ENCODE peak calls at places on chromosomes 13 and 19, in ten cellular contexts. K is right atrium auricular region, F is mesendoderm, G is fibroblast of lung, A is A549, I is testis, O is neural progenitor cell, S is adrenal gland, U is astrocyte, Y is lung. R is an unnamed sample.

GRCh38 chr13:97946951-97947588 is 6.4 kb upstream of the IPO5 start:
- DNase-seq in K (no peak), F (no peak), G (peak; percentile 89), A (peak; percentile 34), I (no peak), O (no peak), S (no peak), U (peak; percentile 92), Y (no peak), R (no peak)

GRCh38 chr13:25292301-25292700 is 5.0 kb upstream of the MTMR6 start:
- DNase-seq in K (no peak), F (peak; percentile 48), G (peak; percentile 27), A (no peak), I (no peak), O (no peak), S (peak; percentile 43), U (peak; percentile 18), Y (no peak), R (peak; percentile 43)

GRCh38 chr13:96581741-96582140 is 412.5 kb downstream of the OXGR1 start:
- DNase-seq in K (no peak), F (no peak), G (no peak), A (no peak), I (no peak), O (no peak), S (no peak), U (no peak), Y (no peak), R (no peak)

GRCh38 chr13:67355791-67356190 is 125.7 kb upstream of the PCDH9 start:
- DNase-seq in K (no peak), F (no peak), G (no peak), A (no peak), I (no peak), O (no peak), S (no peak), U (no peak), Y (no peak), R (no peak)

GRCh38 chr19:19122902-19123301 is 15.4 kb downstream of the TMEM161A start:
- DNase-seq in K (no peak), F (no peak), G (no peak), A (no peak), I (no peak), O (no peak), S (no peak), U (no peak), Y (no peak), R (no peak)

GRCh38 chr19:55308281-55308680 is 16.9 kb downstream of the TMEM150B start:
- DNase-seq in K (no peak), F (no peak), G (no peak), A (no peak), I (no peak), O (no peak), S (no peak), U (no peak), Y (no peak), R (no peak)

GRCh38 chr19:30358319-30358718 is 13.9 kb upstream of the ZNF536 start:
- DNase-seq in K (no peak), F (no peak), G (no peak), A (no peak), I (no peak), O (no peak), S (no peak), U (no peak), Y (no peak), R (no peak)

GRCh38 chr13:33351324-33351723 is 65.8 kb upstream of the STARD13 start:
- DNase-seq in K (no peak), F (no peak), G (peak; percentile 50), A (no peak), I (no peak), O (no peak), S (no peak), U (peak; percentile 55), Y (no peak), R (no peak)

GRCh38 chr19:1161716-1162115 is 12.4 kb downstream of the SBNO2 start:
- DNase-seq in K (no peak), F (no peak), G (no peak), A (peak; percentile 54), I (no peak), O (no peak), S (peak; percentile 92), U (no peak), Y (no peak), R (no peak)

GRCh38 chr19:49579193-49579592 is 1.2 kb downstream of the NOSIP start:
- DNase-seq in K (no peak), F (no peak), G (no peak), A (no peak), I (no peak), O (no peak), S (no peak), U (no peak), Y (no peak), R (no peak)

DNA sequence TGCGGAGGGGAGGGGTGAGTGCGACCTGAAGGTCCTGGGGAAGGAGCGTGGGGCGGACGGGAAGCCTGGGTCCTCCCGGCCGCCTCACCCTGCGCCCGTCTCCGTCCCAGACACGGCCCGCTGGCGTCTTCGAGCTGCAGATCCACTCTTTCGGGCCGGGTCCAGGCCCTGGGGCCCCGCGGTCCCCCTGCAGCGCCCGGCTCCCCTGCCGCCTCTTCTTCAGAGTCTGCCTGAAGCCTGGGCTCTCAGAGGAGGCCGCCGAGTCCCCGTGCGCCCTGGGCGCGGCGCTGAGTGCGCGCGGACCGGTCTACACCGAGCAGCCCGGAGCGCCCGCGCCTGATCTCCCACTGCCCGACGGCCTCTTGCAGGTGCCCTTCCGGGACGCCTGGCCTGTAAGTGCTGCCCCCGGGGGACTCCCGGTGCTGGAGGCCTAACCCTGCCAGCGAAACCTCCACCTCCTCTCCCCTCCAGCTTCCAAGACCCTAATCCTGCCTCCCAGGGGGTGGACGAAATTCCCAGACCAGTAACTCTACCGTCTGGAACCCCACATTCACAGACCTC is 415 bp downstream of the DLL3 start:
- DNase-seq in K (no peak), F (peak; percentile 35), G (no peak), A (no peak), I (no peak), O (peak; percentile 62), S (no peak), U (no peak), Y (no peak), R (no peak)
- H3K4me3 ChIP-seq in K (no peak overlapping the region), F (peak overlapping the region; percentile 66), G (no peak overlapping the region), A (peak overlapping the region; percentile 32), I (peak overlapping the region; percentile 26), O (peak overlapping the region; percentile 56), S (no peak overlapping the region), U (no peak overlapping the region), Y (no peak overlapping the region), R (no peak overlapping the region)

GRCh38 chr19:41356984-41357739 is 3.4 kb upstream of the TGFB1 start:
- DNase-seq in K (no peak), F (no peak), G (no peak), A (no peak), I (no peak), O (no peak), S (no peak), U (no peak), Y (no peak), R (peak; percentile 32)

GRCh38 chr19:41355802-41356201 is 2.1 kb upstream of the TGFB1 start:
- DNase-seq in K (no peak), F (no peak), G (no peak), A (no peak), I (no peak), O (no peak), S (no peak), U (no peak), Y (no peak), R (no peak)

GRCh38 chr19:41354343-41354974 is 737 bp upstream of the TGFB1 start:
- DNase-seq in K (no peak), F (no peak), G (no peak), A (no peak), I (no peak), O (no peak), S (no peak), U (no peak), Y (no peak), R (no peak)

GRCh38 chr19:41353466-41354342 is at the start of gene TGFB1:
- DNase-seq in K (peak; percentile 88), F (peak; percentile 85), G (peak; percentile 86), A (peak; percentile 100), I (peak; percentile 83), O (peak; percentile 85), S (peak; percentile 89), U (peak; percentile 72), Y (peak; percentile 87), R (peak; percentile 94)

DNA sequence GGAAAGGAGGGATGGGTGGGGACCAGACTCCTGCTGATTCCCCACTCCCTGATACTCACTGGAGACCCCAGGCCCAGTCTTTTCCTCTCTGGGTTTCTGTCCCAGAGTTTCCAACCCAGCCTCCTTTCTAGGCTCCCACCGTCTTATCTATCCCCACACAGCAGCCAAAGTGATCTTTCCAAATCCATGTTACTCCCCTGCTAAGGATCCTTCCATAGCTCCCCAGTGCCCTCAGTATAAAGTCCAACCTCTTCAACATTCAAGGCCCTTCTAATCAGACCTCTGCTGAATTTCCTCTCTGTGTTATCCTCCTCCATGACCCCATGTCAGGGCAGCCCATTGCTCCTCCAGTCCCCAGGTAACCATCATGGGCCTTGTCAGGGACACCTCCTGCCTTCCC is 1.3 kb upstream of the TGFB1 start:
- DNase-seq in K (no peak), F (no peak), G (no peak), A (no peak), I (no peak), O (no peak), S (no peak), U (no peak), Y (no peak), R (no peak)
- H3K4me1 ChIP-seq in K (peaks cover 37% of the 10 kb centered on the region), F (no peaks in the 10 kb centered on the region), G (peaks cover 5% of the 10 kb centered on the region), A (peaks cover 15% of the 10 kb centered on the region), I (peaks cover 8% of the 10 kb centered on the region), O (peaks cover 9% of the 10 kb centered on the region), S (peaks cover 29% of the 10 kb centered on the region), U (peaks cover 4% of the 10 kb centered on the region), Y (peaks cover 19% of the 10 kb centered on the region), R (peaks cover 58% of the 10 kb centered on the region)

GRCh38 chr19:16457195-16457953 is 14.4 kb downstream of the EPS15L1 start:
- DNase-seq in K (no peak), F (no peak), G (peak; percentile 56), A (no peak), I (no peak), O (peak; percentile 23), S (no peak), U (peak; percentile 35), Y (no peak), R (no peak)
- H3K4me3 ChIP-seq in K (peak overlapping the region; percentile 11), F (no peak overlapping the region), G (peak overlapping the region; percentile 25), A (no peak overlapping the region), I (no peak overlapping the region), O (no peak overlapping the region), S (no peak overlapping the region), U (peak overlapping the region; percentile 29), Y (no peak overlapping the region), R (no peak overlapping the region)

DNA sequence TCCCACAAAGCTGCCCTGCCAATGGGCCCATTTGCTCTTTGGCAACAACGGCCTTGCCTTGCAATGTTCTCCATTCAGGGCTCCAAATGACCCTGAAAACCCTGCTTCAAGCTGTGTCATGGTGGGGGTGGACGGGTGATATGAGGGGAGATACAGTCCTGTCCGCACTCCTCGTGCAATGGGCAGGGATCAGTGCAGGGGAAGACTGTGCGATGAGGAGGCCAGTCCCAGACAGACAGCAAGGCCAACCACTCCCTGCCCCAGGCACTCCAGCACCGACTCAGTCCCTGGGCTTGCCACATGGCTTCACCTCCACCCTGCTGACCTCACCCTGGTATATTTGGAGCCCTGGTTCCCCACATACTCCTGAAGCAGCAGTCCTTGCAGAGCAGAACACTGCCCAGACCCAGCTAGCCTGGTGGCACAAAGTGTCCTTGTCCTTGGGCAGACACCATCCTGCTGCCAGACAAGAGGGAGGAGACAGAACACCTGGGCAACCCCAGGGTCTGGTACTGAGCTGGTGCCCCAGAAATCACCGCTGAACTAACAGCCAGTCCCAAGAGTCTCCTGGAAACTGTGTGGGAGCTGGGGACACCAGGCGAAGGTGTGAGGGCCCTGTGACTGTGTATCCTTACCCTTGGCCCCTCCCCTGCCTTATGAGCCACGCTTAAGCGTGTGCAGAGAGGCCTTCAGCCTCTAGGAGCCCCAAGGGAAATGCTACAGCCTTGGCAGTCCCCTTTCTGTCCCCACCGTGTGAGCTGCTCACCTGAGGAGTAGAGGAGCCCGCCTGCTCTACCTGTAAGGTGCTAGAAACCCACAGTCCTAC is 9.1 kb upstream of the SLC35E1 start:
- DNase-seq in K (no peak), F (no peak), G (no peak), A (no peak), I (peak; percentile 84), O (no peak), S (peak; percentile 94), U (no peak), Y (no peak), R (no peak)
- H3K4me1 ChIP-seq in K (peaks cover 69% of the 10 kb centered on the region), F (peaks cover 7% of the 10 kb centered on the region), G (peaks cover 14% of the 10 kb centered on the region), A (peaks cover 23% of the 10 kb centered on the region), I (peaks cover 75% of the 10 kb centered on the region), O (peaks cover 18% of the 10 kb centered on the region), S (peaks cover 59% of the 10 kb centered on the region), U (peaks cover 22% of the 10 kb centered on the region), Y (peaks cover 37% of the 10 kb centered on the region), R (peaks cover 55% of the 10 kb centered on the region)

R was measured in CD4-positive, alpha-beta memory T cell.